ENCODE peak calls at places on chromosome 9, in five cellular contexts. A is WTC11, L is H1, H is A549, T is HepG2. B is an unnamed sample.

GRCh38 chr9:122334916-122335315 is 35.9 kb upstream of the PTGS1 start:
- DNase-seq in L (no peak), A (no peak), T (no peak), H (no peak), B (no peak)

GRCh38 chr9:34958411-34958982 is 412 bp downstream of the PHF24 start:
- DNase-seq in L (no peak), T (no peak), A (no peak), H (no peak), B (no peak)

GRCh38 chr9:110069326-110070248 is 138.4 kb downstream of the C9orf152 start:
- DNase-seq in T (no peak), H (peak), A (no peak), L (no peak), B (no peak)

GRCh38 chr9:113578279-113578865 is 114.8 kb downstream of the RGS3 start:
- DNase-seq in A (no peak), H (no peak), L (no peak), T (no peak), B (no peak)

GRCh38 chr9:69932901-69933300 is 110.7 kb upstream of the MAMDC2 start:
- DNase-seq in L (no peak), A (peak), H (peak), T (peak), B (no peak)

GRCh38 chr9:88075966-88076285 is 62.3 kb downstream of the SPATA31C2 start:
- DNase-seq in H (no peak), T (no peak), L (no peak), A (no peak), B (no peak)

GRCh38 chr9:116147821-116148220 is 5.8 kb upstream of the PAPPA start:
- DNase-seq in H (no peak), T (no peak), A (no peak), L (no peak), B (no peak)

GRCh38 chr9:21252727-21253547 is 13.1 kb upstream of the IFNA14 start:
- DNase-seq in H (peak), T (peak), L (no peak), A (peak), B (no peak)

GRCh38 chr9:91857291-91857781 is 92.7 kb downstream of the ROR2 start:
- DNase-seq in L (no peak), H (no peak), T (no peak), A (peak), B (no peak)

GRCh38 chr9:129333961-129334743 is 156.1 kb upstream of the IER5L start:
- DNase-seq in T (peak), L (peak), H (peak), A (peak), B (no peak)
- TF ChIP-seq MAX in T (peak), L (peak), H (peak), A (peak), B (no peak)

GRCh38 chr9:125509476-125509875 is 197.5 kb downstream of the MAPKAP1 start:
- DNase-seq in T (no peak), A (no peak), H (no peak), L (no peak), B (no peak)

GRCh38 chr9:125506045-125506444 is 201.0 kb downstream of the MAPKAP1 start:
- DNase-seq in A (no peak), H (no peak), T (no peak), L (no peak), B (no peak)

GRCh38 chr9:125508261-125508660 is 198.7 kb downstream of the MAPKAP1 start:
- DNase-seq in A (no peak), L (no peak), H (no peak), T (no peak), B (no peak)

GRCh38 chr9:125504616-125505015 is 202.4 kb downstream of the MAPKAP1 start:
- DNase-seq in A (no peak), T (no peak), H (no peak), L (no peak), B (no peak)

DNA sequence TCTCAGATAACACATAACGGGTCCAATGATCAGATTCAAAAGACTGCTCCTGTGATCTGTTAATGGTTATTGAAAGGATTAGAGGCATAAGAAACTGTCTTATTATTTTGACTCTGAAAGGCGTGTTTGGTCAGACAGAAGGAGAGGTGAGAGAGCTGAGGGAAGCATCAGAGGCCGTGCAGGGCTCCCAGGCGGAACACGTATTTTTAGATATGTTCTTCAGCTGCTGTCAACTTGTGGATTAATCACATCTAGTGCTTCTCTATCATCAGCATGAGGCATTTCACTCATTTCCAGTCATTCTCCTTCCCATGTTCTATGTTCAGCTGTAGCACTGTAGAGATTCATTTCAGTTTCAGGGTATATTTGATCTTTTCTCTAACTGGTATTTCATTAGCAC is 199.8 kb downstream of the MAPKAP1 start:
- DNase-seq in T (no peak), L (no peak), H (no peak), A (no peak), B (no peak)
- TF ChIP-seq USF2 in T (no peak), L (no peak), H (no peak), A (no peak), B (no peak)

DNA sequence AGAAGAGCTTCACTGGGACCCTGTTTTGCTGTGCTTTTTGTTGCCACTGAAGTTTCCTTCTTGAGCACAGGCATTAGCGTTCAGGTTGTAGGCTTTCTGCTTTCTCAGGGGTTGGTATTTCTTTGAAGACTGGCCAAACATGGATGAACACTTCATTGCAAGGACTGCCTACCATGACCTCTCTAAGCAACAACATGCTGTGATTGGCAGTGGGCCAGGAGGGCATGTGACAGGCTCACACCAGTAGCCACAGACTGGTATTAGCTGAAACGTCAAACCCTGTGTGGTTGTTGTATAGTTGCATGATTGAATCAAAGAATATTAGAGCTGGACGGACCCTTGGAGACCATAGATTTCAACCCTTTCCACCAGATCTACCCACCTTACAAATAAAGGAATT is 20.0 kb upstream of the MLANA start:
- DNase-seq in H (no peak), L (no peak), A (no peak), T (no peak), B (no peak)
- TF ChIP-seq MAX in H (no peak), L (no peak), A (no peak), T (no peak), B (no peak)

GRCh38 chr9:132534832-132535231 is 47.6 kb upstream of the BARHL1 start:
- DNase-seq in T (no peak), A (no peak), H (no peak), L (no peak), B (no peak)
- TF ChIP-seq USF2 in T (no peak), A (no peak), H (no peak), L (no peak), B (no peak)

GRCh38 chr9:136840877-136841645 is 1.2 kb upstream of the AJM1 start:
- DNase-seq in H (peak), A (no peak), L (no peak), T (peak), B (no peak)
- TF ChIP-seq MAX in H (no peak), A (no peak), L (no peak), T (no peak), B (no peak)

GRCh38 chr9:8868632-8869031 is 1069.1 kb upstream of the DMAC1 start:
- DNase-seq in A (no peak), T (peak), H (no peak), L (no peak), B (no peak)
- TF ChIP-seq USF2 in A (no peak), T (no peak), H (no peak), L (no peak), B (no peak)

DNA sequence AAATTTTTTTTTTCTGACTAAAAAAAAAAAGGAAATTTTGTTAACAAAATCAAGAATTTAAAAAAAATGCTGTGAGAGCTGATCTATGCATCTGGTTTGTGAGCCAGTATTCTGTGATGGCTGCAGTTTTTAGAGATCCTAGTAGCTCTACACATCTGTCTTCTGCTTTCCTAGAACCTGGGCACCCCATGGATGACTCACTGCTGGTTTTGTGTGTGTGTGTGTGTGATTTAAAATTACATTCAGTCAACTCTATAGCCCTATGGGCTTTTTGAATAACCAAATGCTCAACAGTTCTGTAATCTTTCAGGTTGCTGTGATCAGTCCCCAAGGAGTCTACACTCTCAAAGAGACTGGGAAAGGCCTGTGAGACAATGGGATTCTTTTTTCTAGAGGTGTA is 2.5 kb upstream of the PSMD5 start:
- DNase-seq in L (no peak), H (no peak), A (no peak), T (no peak), B (no peak)
- TF ChIP-seq MAX in L (no peak), H (no peak), A (no peak), T (no peak), B (no peak)

B was measured in GM12878.